ENCODE peak calls at places on chromosome 11, in six cellular contexts. One of them, this sample, is unnamed.

GRCh38 chr11:44693654-44694119 is 33.1 kb upstream of the TSPAN18 start:
- DNase-seq in esophagus muscularis mucosa: no peak
- DNase-seq in AG10803: no peak
- DNase-seq in AG04450: no peak
- DNase-seq in astrocyte of the cerebellum: no peak
- DNase-seq in testis: no peak
- DNase-seq in this sample: no peak

GRCh38 chr11:129374993-129375721 is 491 bp upstream of the BARX2 start:
- DNase-seq in esophagus muscularis mucosa: no peak
- DNase-seq in AG10803: no peak
- DNase-seq in AG04450: no peak
- DNase-seq in astrocyte of the cerebellum: no peak
- DNase-seq in testis: peak; percentile 35
- DNase-seq in this sample: no peak

GRCh38 chr11:132588366-132588765 is 943.9 kb downstream of the OPCML start:
- DNase-seq in esophagus muscularis mucosa: peak; percentile 88
- DNase-seq in AG10803: peak; percentile 85
- DNase-seq in AG04450: peak; percentile 30
- DNase-seq in astrocyte of the cerebellum: no peak
- DNase-seq in testis: no peak
- DNase-seq in this sample: no peak

GRCh38 chr11:63489879-63490278 is 1.1 kb downstream of the PLAAT5 start:
- DNase-seq in esophagus muscularis mucosa: no peak
- DNase-seq in AG10803: peak; percentile 22
- DNase-seq in AG04450: no peak
- DNase-seq in astrocyte of the cerebellum: peak; percentile 84
- DNase-seq in testis: peak; percentile 49
- DNase-seq in this sample: no peak

GRCh38 chr11:26558191-26558590 is 13.9 kb downstream of the MUC15 start:
- DNase-seq in esophagus muscularis mucosa: no peak
- DNase-seq in AG10803: no peak
- DNase-seq in AG04450: no peak
- DNase-seq in astrocyte of the cerebellum: no peak
- DNase-seq in testis: no peak
- DNase-seq in this sample: no peak

GRCh38 chr11:87037450-87038234 is at the start of gene TMEM135:
- DNase-seq in esophagus muscularis mucosa: peak; percentile 95
- DNase-seq in AG10803: peak; percentile 81
- DNase-seq in AG04450: peak; percentile 55
- DNase-seq in astrocyte of the cerebellum: peak; percentile 64
- DNase-seq in testis: peak; percentile 97
- DNase-seq in this sample: peak; percentile 79

GRCh38 chr11:23123766-23124165 is 263.5 kb upstream of the CCDC179 start:
- DNase-seq in esophagus muscularis mucosa: no peak
- DNase-seq in AG10803: peak; percentile 7
- DNase-seq in AG04450: no peak
- DNase-seq in astrocyte of the cerebellum: peak; percentile 3
- DNase-seq in testis: no peak
- DNase-seq in this sample: peak; percentile 31

GRCh38 chr11:115920087-115920461 is 415.9 kb upstream of the CADM1 start:
- DNase-seq in esophagus muscularis mucosa: no peak
- DNase-seq in AG10803: no peak
- DNase-seq in AG04450: no peak
- DNase-seq in astrocyte of the cerebellum: no peak
- DNase-seq in testis: no peak
- DNase-seq in this sample: no peak

GRCh38 chr11:60872952-60873524 is 5.7 kb downstream of the ZP1 start:
- DNase-seq in esophagus muscularis mucosa: no peak
- DNase-seq in AG10803: peak; percentile 79
- DNase-seq in AG04450: peak; percentile 39
- DNase-seq in astrocyte of the cerebellum: peak; percentile 61
- DNase-seq in testis: no peak
- DNase-seq in this sample: peak; percentile 68

GRCh38 chr11:77114089-77114463 is 11.4 kb downstream of the OMP start:
- DNase-seq in esophagus muscularis mucosa: no peak
- DNase-seq in AG10803: no peak
- DNase-seq in AG04450: no peak
- DNase-seq in astrocyte of the cerebellum: no peak
- DNase-seq in testis: no peak
- DNase-seq in this sample: no peak

GRCh38 chr11:66454253-66454652 is 12.5 kb upstream of the PELI3 start:
- DNase-seq in esophagus muscularis mucosa: no peak
- DNase-seq in AG10803: no peak
- DNase-seq in AG04450: no peak
- DNase-seq in astrocyte of the cerebellum: no peak
- DNase-seq in testis: no peak
- DNase-seq in this sample: no peak

GRCh38 chr11:107819361-107820014 is 39.1 kb downstream of the SLC35F2 start:
- DNase-seq in esophagus muscularis mucosa: no peak
- DNase-seq in AG10803: no peak
- DNase-seq in AG04450: no peak
- DNase-seq in astrocyte of the cerebellum: no peak
- DNase-seq in testis: no peak
- DNase-seq in this sample: no peak

GRCh38 chr11:12144306-12145174 is 34.1 kb downstream of the MICAL2 start:
- DNase-seq in esophagus muscularis mucosa: no peak
- DNase-seq in AG10803: no peak
- DNase-seq in AG04450: no peak
- DNase-seq in astrocyte of the cerebellum: no peak
- DNase-seq in testis: peak; percentile 49
- DNase-seq in this sample: no peak

GRCh38 chr11:355581-356458 is 13.5 kb upstream of the B4GALNT4 start:
- DNase-seq in esophagus muscularis mucosa: peak; percentile 98
- DNase-seq in AG10803: peak; percentile 98
- DNase-seq in AG04450: peak; percentile 93
- DNase-seq in astrocyte of the cerebellum: peak; percentile 89
- DNase-seq in testis: peak; percentile 91
- DNase-seq in this sample: peak; percentile 87

GRCh38 chr11:11909727-11910126 is 68.0 kb downstream of the USP47 start:
- DNase-seq in esophagus muscularis mucosa: no peak
- DNase-seq in AG10803: peak; percentile 90
- DNase-seq in AG04450: peak; percentile 65
- DNase-seq in astrocyte of the cerebellum: peak; percentile 75
- DNase-seq in testis: no peak
- DNase-seq in this sample: peak; percentile 12

GRCh38 chr11:35043933-35044332 is 95.0 kb upstream of the CD44 start:
- DNase-seq in esophagus muscularis mucosa: no peak
- DNase-seq in AG10803: no peak
- DNase-seq in AG04450: no peak
- DNase-seq in astrocyte of the cerebellum: no peak
- DNase-seq in testis: peak; percentile 23
- DNase-seq in this sample: no peak

GRCh38 chr11:119721129-119722120 is 7.6 kb downstream of the NECTIN1 start:
- DNase-seq in esophagus muscularis mucosa: no peak
- DNase-seq in AG10803: peak; percentile 36
- DNase-seq in AG04450: no peak
- DNase-seq in astrocyte of the cerebellum: no peak
- DNase-seq in testis: peak; percentile 28
- DNase-seq in this sample: peak; percentile 24

GRCh38 chr11:45722144-45722543 is 56.7 kb upstream of the CHST1 start:
- DNase-seq in esophagus muscularis mucosa: no peak
- DNase-seq in AG10803: no peak
- DNase-seq in AG04450: no peak
- DNase-seq in astrocyte of the cerebellum: no peak
- DNase-seq in testis: peak; percentile 80
- DNase-seq in this sample: no peak

GRCh38 chr11:134276396-134277175 is 407 bp downstream of the GLB1L3 start:
- DNase-seq in esophagus muscularis mucosa: peak; percentile 60
- DNase-seq in AG10803: no peak
- DNase-seq in AG04450: no peak
- DNase-seq in astrocyte of the cerebellum: no peak
- DNase-seq in testis: no peak
- DNase-seq in this sample: no peak

GRCh38 chr11:119054418-119054817 is 2.6 kb downstream of the HYOU1 start:
- DNase-seq in esophagus muscularis mucosa: no peak
- DNase-seq in AG10803: no peak
- DNase-seq in AG04450: no peak
- DNase-seq in astrocyte of the cerebellum: no peak
- DNase-seq in testis: no peak
- DNase-seq in this sample: no peak

GRCh38 chr11:120137187-120137610 is 714 bp downstream of the TRIM29 start:
- DNase-seq in esophagus muscularis mucosa: peak; percentile 84
- DNase-seq in AG10803: no peak
- DNase-seq in AG04450: no peak
- DNase-seq in astrocyte of the cerebellum: no peak
- DNase-seq in testis: peak; percentile 33
- DNase-seq in this sample: no peak

GRCh38 chr11:23127706-23128105 is 267.4 kb upstream of the CCDC179 start:
- DNase-seq in esophagus muscularis mucosa: no peak
- DNase-seq in AG10803: no peak
- DNase-seq in AG04450: no peak
- DNase-seq in astrocyte of the cerebellum: no peak
- DNase-seq in testis: no peak
- DNase-seq in this sample: no peak

GRCh38 chr11:111541209-111542061 is 915 bp downstream of the LAYN start:
- DNase-seq in esophagus muscularis mucosa: no peak
- DNase-seq in AG10803: peak; percentile 79
- DNase-seq in AG04450: peak; percentile 63
- DNase-seq in astrocyte of the cerebellum: peak; percentile 81
- DNase-seq in testis: peak; percentile 74
- DNase-seq in this sample: peak; percentile 13

GRCh38 chr11:8178297-8178696 is 9.5 kb upstream of the RIC3 start:
- DNase-seq in esophagus muscularis mucosa: no peak
- DNase-seq in AG10803: no peak
- DNase-seq in AG04450: no peak
- DNase-seq in astrocyte of the cerebellum: no peak
- DNase-seq in testis: no peak
- DNase-seq in this sample: no peak

GRCh38 chr11:8183136-8183535 is 14.3 kb upstream of the RIC3 start:
- DNase-seq in esophagus muscularis mucosa: no peak
- DNase-seq in AG10803: no peak
- DNase-seq in AG04450: no peak
- DNase-seq in astrocyte of the cerebellum: no peak
- DNase-seq in testis: no peak
- DNase-seq in this sample: no peak

GRCh38 chr11:8186429-8186828 is 17.6 kb upstream of the RIC3 start:
- DNase-seq in esophagus muscularis mucosa: no peak
- DNase-seq in AG10803: no peak
- DNase-seq in AG04450: no peak
- DNase-seq in astrocyte of the cerebellum: no peak
- DNase-seq in testis: no peak
- DNase-seq in this sample: no peak

GRCh38 chr11:8180469-8180868 is 11.6 kb upstream of the RIC3 start:
- DNase-seq in esophagus muscularis mucosa: peak; percentile 90
- DNase-seq in AG10803: no peak
- DNase-seq in AG04450: no peak
- DNase-seq in astrocyte of the cerebellum: no peak
- DNase-seq in testis: no peak
- DNase-seq in this sample: no peak
- TF ChIP-seq CTCF in esophagus muscularis mucosa: no peak
- TF ChIP-seq CTCF in AG10803: no peak
- TF ChIP-seq CTCF in AG04450: no peak
- TF ChIP-seq CTCF in astrocyte of the cerebellum: no peak
- TF ChIP-seq CTCF in testis: no peak
- TF ChIP-seq CTCF in this sample: no peak

GRCh38 chr11:15258433-15259350 is 144.0 kb downstream of the INSC start:
- DNase-seq in esophagus muscularis mucosa: no peak
- DNase-seq in AG10803: peak; percentile 28
- DNase-seq in AG04450: no peak
- DNase-seq in astrocyte of the cerebellum: peak; percentile 18
- DNase-seq in testis: peak; percentile 26
- DNase-seq in this sample: no peak
- TF ChIP-seq CTCF in esophagus muscularis mucosa: no peak
- TF ChIP-seq CTCF in AG10803: peak; percentile 33
- TF ChIP-seq CTCF in AG04450: peak; percentile 19
- TF ChIP-seq CTCF in astrocyte of the cerebellum: peak; percentile 38
- TF ChIP-seq CTCF in testis: no peak
- TF ChIP-seq CTCF in this sample: no peak

DNA sequence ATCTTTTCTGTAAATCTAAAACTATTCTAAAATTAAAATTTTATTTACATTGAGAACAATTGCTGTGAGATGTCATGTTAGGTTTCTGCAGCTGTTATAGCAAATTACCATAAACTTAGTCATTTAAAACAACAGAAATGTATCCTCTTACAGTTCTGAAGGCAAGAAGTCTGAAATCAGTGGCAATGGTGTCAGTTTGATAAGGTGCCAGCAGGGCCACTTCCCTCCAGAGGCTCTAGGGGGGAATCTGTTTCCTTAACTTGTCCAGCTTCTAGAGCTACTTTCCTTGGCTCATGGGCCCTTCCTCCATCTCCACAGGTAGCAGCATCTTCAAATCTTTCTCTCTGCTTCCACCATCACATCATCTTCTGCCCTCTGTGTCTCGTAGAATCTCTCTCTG is 23.0 kb downstream of the MOGAT2 start:
- DNase-seq in esophagus muscularis mucosa: no peak
- DNase-seq in AG10803: no peak
- DNase-seq in AG04450: no peak
- DNase-seq in astrocyte of the cerebellum: no peak
- DNase-seq in testis: no peak
- DNase-seq in this sample: no peak
- TF ChIP-seq CTCF in esophagus muscularis mucosa: no peak
- TF ChIP-seq CTCF in AG10803: no peak
- TF ChIP-seq CTCF in AG04450: no peak
- TF ChIP-seq CTCF in astrocyte of the cerebellum: no peak
- TF ChIP-seq CTCF in testis: no peak
- TF ChIP-seq CTCF in this sample: no peak

GRCh38 chr11:57190548-57190947 is 8.8 kb downstream of the LRRC55 start:
- DNase-seq in esophagus muscularis mucosa: no peak
- DNase-seq in AG10803: no peak
- DNase-seq in AG04450: no peak
- DNase-seq in astrocyte of the cerebellum: no peak
- DNase-seq in testis: no peak
- DNase-seq in this sample: no peak
- TF ChIP-seq CTCF in esophagus muscularis mucosa: no peak
- TF ChIP-seq CTCF in AG10803: no peak
- TF ChIP-seq CTCF in AG04450: no peak
- TF ChIP-seq CTCF in astrocyte of the cerebellum: no peak
- TF ChIP-seq CTCF in testis: no peak
- TF ChIP-seq CTCF in this sample: no peak

GRCh38 chr11:69644071-69644961 is 3.4 kb downstream of the CCND1 start:
- DNase-seq in esophagus muscularis mucosa: no peak
- DNase-seq in AG10803: peak; percentile 89
- DNase-seq in AG04450: peak; percentile 86
- DNase-seq in astrocyte of the cerebellum: peak; percentile 37
- DNase-seq in testis: peak; percentile 71
- DNase-seq in this sample: peak; percentile 94
- TF ChIP-seq CTCF in esophagus muscularis mucosa: peak; percentile 42
- TF ChIP-seq CTCF in AG10803: peak; percentile 41
- TF ChIP-seq CTCF in AG04450: peak; percentile 50
- TF ChIP-seq CTCF in astrocyte of the cerebellum: peak; percentile 42
- TF ChIP-seq CTCF in testis: peak; percentile 51
- TF ChIP-seq CTCF in this sample: peak; percentile 75

This sample was measured in HFFc6.